ENCODE peak calls at places on chromosomes 12 and 14, in four cellular contexts. X, C, Z and R are unnamed samples.

GRCh38 chr12:79217306-79217705 is 352.7 kb downstream of the SYT1 start:
- DNase-seq in X (no peak), Z (no peak), C (no peak), R (no peak)

GRCh38 chr12:65962921-65963883 is 138.9 kb downstream of the HMGA2 start:
- DNase-seq in C (no peak), X (no peak), Z (no peak), R (no peak)

GRCh38 chr12:107126688-107127481 is 33.5 kb upstream of the CRY1 start:
- DNase-seq in Z (no peak), C (peak; percentile 22), X (no peak), R (no peak)

GRCh38 chr14:42368234-42368633 is 761.6 kb downstream of the LRFN5 start:
- DNase-seq in X (no peak), C (no peak), Z (no peak), R (no peak)

GRCh38 chr12:1574863-1575254 is 19.5 kb downstream of the FBXL14 start:
- DNase-seq in Z (no peak), X (no peak), C (no peak), R (no peak)

GRCh38 chr12:3313655-3314305 is 177.2 kb upstream of the PRMT8 start:
- DNase-seq in Z (no peak), X (no peak), C (peak; percentile 20), R (no peak)

GRCh38 chr12:52720487-52720886 is 17.2 kb upstream of the KRT77 start:
- DNase-seq in X (no peak), C (peak; percentile 6), Z (no peak), R (no peak)

GRCh38 chr12:85626031-85626781 is 210.0 kb downstream of the RASSF9 start:
- DNase-seq in Z (no peak), X (no peak), C (peak; percentile 87), R (no peak)

GRCh38 chr12:42447371-42447786 is 121.4 kb downstream of the PPHLN1 start:
- DNase-seq in C (no peak), X (no peak), Z (no peak), R (no peak)
- H3K4me3 ChIP-seq in C (no peak overlapping the region), X (no peak overlapping the region), Z (no peak overlapping the region), R (no peak overlapping the region)

GRCh38 chr12:30415777-30416176 is 279.9 kb downstream of the IPO8 start:
- DNase-seq in X (no peak), Z (no peak), C (no peak), R (no peak)

GRCh38 chr12:30417697-30418231 is 277.9 kb downstream of the IPO8 start:
- DNase-seq in X (no peak), Z (no peak), C (peak; percentile 99), R (no peak)

GRCh38 chr12:30420561-30420960 is 275.1 kb downstream of the IPO8 start:
- DNase-seq in X (no peak), C (peak; percentile 54), Z (no peak), R (no peak)

GRCh38 chr12:30414507-30414906 is 281.2 kb downstream of the IPO8 start:
- DNase-seq in X (no peak), Z (no peak), C (no peak), R (no peak)

DNA sequence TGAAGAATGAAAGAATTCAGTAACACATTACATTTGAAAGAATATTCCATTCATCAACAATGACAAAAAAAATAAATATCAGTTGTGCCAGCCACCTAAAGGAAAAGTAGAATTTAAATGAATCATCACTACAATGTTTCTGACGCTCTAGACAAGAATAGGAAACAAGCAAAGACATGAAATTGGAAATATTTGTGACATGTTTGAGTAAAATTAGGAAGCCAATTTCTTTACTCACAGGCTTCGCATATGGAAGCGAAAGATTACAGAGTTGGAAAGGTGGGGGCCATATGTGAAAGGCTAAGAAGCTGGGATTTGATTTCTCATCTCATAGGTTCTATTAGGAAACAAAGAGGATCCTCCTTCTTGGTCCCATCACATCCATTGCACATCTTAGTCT is 279.0 kb downstream of the IPO8 start:
- DNase-seq in X (no peak), Z (no peak), C (no peak), R (no peak)
- H3K4me3 ChIP-seq in X (no peak overlapping the region), Z (no peak overlapping the region), C (no peak overlapping the region), R (no peak overlapping the region)

DNA sequence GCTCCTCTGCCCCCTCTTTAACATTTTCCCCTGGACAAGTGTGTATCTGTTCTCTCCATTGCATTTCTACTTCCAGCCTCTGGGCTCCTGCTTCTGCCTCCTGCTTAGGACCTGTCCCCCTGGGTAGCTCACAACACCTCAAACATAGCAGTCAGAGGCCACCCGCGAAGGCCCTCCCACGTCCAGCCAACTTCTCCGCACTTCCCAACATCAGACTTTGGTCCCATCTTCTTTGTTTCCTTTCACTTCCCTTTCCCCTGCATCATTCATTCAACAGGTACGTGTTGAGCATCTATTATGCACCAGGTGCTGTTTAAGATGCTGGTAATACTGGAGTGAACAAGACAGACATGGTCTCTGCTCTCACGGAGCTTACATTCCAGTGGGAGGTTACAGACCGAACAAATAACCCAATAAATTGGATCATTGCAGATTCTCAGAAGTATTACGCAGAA is 3.1 kb downstream of the C12orf57 start:
- DNase-seq in C (no peak), Z (no peak), X (no peak), R (no peak)
- H3K4me3 ChIP-seq in C (no peak overlapping the region), Z (peak overlapping the region; percentile 39), X (peak overlapping the region; percentile 55), R (peak overlapping the region; percentile 4)

GRCh38 chr12:92134638-92135274 is 10.9 kb downstream of the BTG1 start:
- DNase-seq in C (peak; percentile 94), X (no peak), Z (no peak), R (no peak)
- H3K4me3 ChIP-seq in C (no peak overlapping the region), X (peak overlapping the region; percentile 1), Z (no peak overlapping the region), R (no peak overlapping the region)

GRCh38 chr14:64715146-64715627 is 11.0 kb downstream of the PLEKHG3 start:
- DNase-seq in X (no peak), C (no peak), Z (no peak), R (no peak)
- H3K4me3 ChIP-seq in X (peak overlapping the region; percentile 39), C (no peak overlapping the region), Z (peak overlapping the region; percentile 41), R (no peak overlapping the region)